ENCODE peak calls at places on chromosomes 6 and 20, in seven cellular contexts. One of them, this sample, is unnamed.

GRCh38 chr20:53922901-53923314 is 147.5 kb downstream of the BCAS1 start:
- DNase-seq in D341Med: no peak
- DNase-seq in brain pericyte: no peak
- DNase-seq in GM13976: peak
- DNase-seq in GM04504: no peak
- DNase-seq in cardiac septum: no peak
- DNase-seq in activated naive CD4-positive, alpha-beta T cell: no peak
- DNase-seq in this sample: no peak

GRCh38 chr20:20864346-20865096 is 152.1 kb upstream of the RALGAPA2 start:
- DNase-seq in D341Med: peak
- DNase-seq in brain pericyte: no peak
- DNase-seq in GM13976: no peak
- DNase-seq in GM04504: no peak
- DNase-seq in cardiac septum: no peak
- DNase-seq in activated naive CD4-positive, alpha-beta T cell: no peak
- DNase-seq in this sample: no peak

GRCh38 chr6:64330694-64331309 is 695.2 kb downstream of the PHF3 start:
- DNase-seq in D341Med: peak
- DNase-seq in brain pericyte: no peak
- DNase-seq in GM13976: no peak
- DNase-seq in GM04504: no peak
- DNase-seq in cardiac septum: no peak
- DNase-seq in activated naive CD4-positive, alpha-beta T cell: no peak
- DNase-seq in this sample: no peak

GRCh38 chr6:43719511-43719910 is 31.9 kb upstream of the MRPS18A start:
- DNase-seq in D341Med: no peak
- DNase-seq in brain pericyte: no peak
- DNase-seq in GM13976: no peak
- DNase-seq in GM04504: no peak
- DNase-seq in cardiac septum: peak
- DNase-seq in activated naive CD4-positive, alpha-beta T cell: no peak
- DNase-seq in this sample: no peak

GRCh38 chr20:33787253-33787891 is 23.8 kb upstream of the CHMP4B start:
- DNase-seq in D341Med: no peak
- DNase-seq in brain pericyte: no peak
- DNase-seq in GM13976: no peak
- DNase-seq in GM04504: no peak
- DNase-seq in cardiac septum: no peak
- DNase-seq in activated naive CD4-positive, alpha-beta T cell: no peak
- DNase-seq in this sample: peak

GRCh38 chr6:1485678-1486077 is 96.3 kb downstream of the FOXF2 start:
- DNase-seq in D341Med: no peak
- DNase-seq in brain pericyte: no peak
- DNase-seq in GM13976: no peak
- DNase-seq in GM04504: peak
- DNase-seq in cardiac septum: no peak
- DNase-seq in activated naive CD4-positive, alpha-beta T cell: no peak
- DNase-seq in this sample: no peak

GRCh38 chr6:168217216-168217879 is 102.2 kb downstream of the DACT2 start:
- DNase-seq in D341Med: no peak
- DNase-seq in brain pericyte: no peak
- DNase-seq in GM13976: no peak
- DNase-seq in GM04504: no peak
- DNase-seq in cardiac septum: no peak
- DNase-seq in activated naive CD4-positive, alpha-beta T cell: no peak
- DNase-seq in this sample: no peak

GRCh38 chr6:2760882-2761842 is 4.0 kb upstream of the WRNIP1 start:
- DNase-seq in D341Med: no peak
- DNase-seq in brain pericyte: no peak
- DNase-seq in GM13976: no peak
- DNase-seq in GM04504: no peak
- DNase-seq in cardiac septum: no peak
- DNase-seq in activated naive CD4-positive, alpha-beta T cell: no peak
- DNase-seq in this sample: peak

GRCh38 chr20:51431321-51431720 is 111.2 kb downstream of the NFATC2 start:
- DNase-seq in D341Med: no peak
- DNase-seq in brain pericyte: no peak
- DNase-seq in GM13976: no peak
- DNase-seq in GM04504: no peak
- DNase-seq in cardiac septum: no peak
- DNase-seq in activated naive CD4-positive, alpha-beta T cell: no peak
- DNase-seq in this sample: no peak

GRCh38 chr20:40682104-40683045 is 6.7 kb downstream of the MAFB start:
- DNase-seq in D341Med: no peak
- DNase-seq in brain pericyte: no peak
- DNase-seq in GM13976: no peak
- DNase-seq in GM04504: no peak
- DNase-seq in cardiac septum: no peak
- DNase-seq in activated naive CD4-positive, alpha-beta T cell: no peak
- DNase-seq in this sample: no peak

GRCh38 chr6:36727491-36728021 is 29.9 kb downstream of the RAB44 start:
- DNase-seq in D341Med: no peak
- DNase-seq in brain pericyte: no peak
- DNase-seq in GM13976: no peak
- DNase-seq in GM04504: no peak
- DNase-seq in cardiac septum: no peak
- DNase-seq in activated naive CD4-positive, alpha-beta T cell: no peak
- DNase-seq in this sample: no peak

GRCh38 chr6:34447915-34448314 is 18.0 kb upstream of the PACSIN1 start:
- DNase-seq in D341Med: no peak
- DNase-seq in brain pericyte: no peak
- DNase-seq in GM13976: no peak
- DNase-seq in GM04504: no peak
- DNase-seq in cardiac septum: no peak
- DNase-seq in activated naive CD4-positive, alpha-beta T cell: no peak
- DNase-seq in this sample: no peak

GRCh38 chr20:51326241-51326819 is 216.2 kb downstream of the NFATC2 start:
- DNase-seq in D341Med: no peak
- DNase-seq in brain pericyte: no peak
- DNase-seq in GM13976: peak
- DNase-seq in GM04504: no peak
- DNase-seq in cardiac septum: no peak
- DNase-seq in activated naive CD4-positive, alpha-beta T cell: no peak
- DNase-seq in this sample: no peak

GRCh38 chr20:25090492-25091429 is 8.8 kb upstream of the VSX1 start:
- DNase-seq in D341Med: no peak
- DNase-seq in brain pericyte: no peak
- DNase-seq in GM13976: peak
- DNase-seq in GM04504: no peak
- DNase-seq in cardiac septum: no peak
- DNase-seq in activated naive CD4-positive, alpha-beta T cell: peak
- DNase-seq in this sample: peak

GRCh38 chr20:19828233-19828632 is 70.2 kb downstream of the RIN2 start:
- DNase-seq in D341Med: no peak
- DNase-seq in brain pericyte: no peak
- DNase-seq in GM13976: peak
- DNase-seq in GM04504: no peak
- DNase-seq in cardiac septum: no peak
- DNase-seq in activated naive CD4-positive, alpha-beta T cell: no peak
- DNase-seq in this sample: no peak

GRCh38 chr20:44720994-44721784 is 6.0 kb downstream of the CCN5 start:
- DNase-seq in D341Med: no peak
- DNase-seq in brain pericyte: no peak
- DNase-seq in GM13976: no peak
- DNase-seq in GM04504: peak
- DNase-seq in cardiac septum: no peak
- DNase-seq in activated naive CD4-positive, alpha-beta T cell: no peak
- DNase-seq in this sample: no peak

GRCh38 chr6:167898673-167899311 is 72.1 kb downstream of the AFDN start:
- DNase-seq in D341Med: no peak
- DNase-seq in brain pericyte: no peak
- DNase-seq in GM13976: peak
- DNase-seq in GM04504: peak
- DNase-seq in cardiac septum: no peak
- DNase-seq in activated naive CD4-positive, alpha-beta T cell: no peak
- DNase-seq in this sample: peak

GRCh38 chr6:111573892-111574800 is 31.5 kb downstream of the TRAF3IP2 start:
- DNase-seq in D341Med: no peak
- DNase-seq in brain pericyte: no peak
- DNase-seq in GM13976: no peak
- DNase-seq in GM04504: peak
- DNase-seq in cardiac septum: no peak
- DNase-seq in activated naive CD4-positive, alpha-beta T cell: no peak
- DNase-seq in this sample: no peak

GRCh38 chr6:6699741-6700367 is 111.3 kb downstream of the LY86 start:
- DNase-seq in D341Med: peak
- DNase-seq in brain pericyte: peak
- DNase-seq in GM13976: no peak
- DNase-seq in GM04504: peak
- DNase-seq in cardiac septum: peak
- DNase-seq in activated naive CD4-positive, alpha-beta T cell: no peak
- DNase-seq in this sample: no peak

GRCh38 chr6:35736982-35737412 is at the start of gene ARMC12:
- DNase-seq in D341Med: no peak
- DNase-seq in brain pericyte: no peak
- DNase-seq in GM13976: no peak
- DNase-seq in GM04504: no peak
- DNase-seq in cardiac septum: no peak
- DNase-seq in activated naive CD4-positive, alpha-beta T cell: no peak
- DNase-seq in this sample: no peak

This sample was measured in CD4-positive, CD25-positive, alpha-beta regulatory T cell.